ENCODE peak calls at places on chromosomes 13 and 19, in eight cellular contexts. One of them, this sample, is unnamed. For H3K27me3 and H3K36me3, the result is how much of the 10 kb centered on the place peaks cover.

GRCh38 chr13:21478881-21479808 is 20.0 kb upstream of the ZDHHC20 start:
- DNase-seq in spleen: no peak
- DNase-seq in psoas muscle: no peak
- DNase-seq in bronchial epithelial cell: peak
- DNase-seq in cardiac muscle cell: peak
- DNase-seq in neuronal stem cell: peak
- DNase-seq in HepG2: peak
- DNase-seq in HAP-1: peak
- DNase-seq in this sample: peak

GRCh38 chr19:8515317-8515716 is 1.4 kb upstream of the ZNF414 start:
- DNase-seq in spleen: peak
- DNase-seq in psoas muscle: no peak
- DNase-seq in bronchial epithelial cell: no peak
- DNase-seq in cardiac muscle cell: no peak
- DNase-seq in neuronal stem cell: no peak
- DNase-seq in HepG2: no peak
- DNase-seq in HAP-1: no peak
- DNase-seq in this sample: no peak

GRCh38 chr19:6890938-6891337 is 3.6 kb downstream of the ADGRE1 start:
- DNase-seq in spleen: no peak
- DNase-seq in psoas muscle: no peak
- DNase-seq in bronchial epithelial cell: no peak
- DNase-seq in cardiac muscle cell: no peak
- DNase-seq in neuronal stem cell: no peak
- DNase-seq in HepG2: no peak
- DNase-seq in HAP-1: no peak
- DNase-seq in this sample: no peak

GRCh38 chr19:46761418-46761831 is 15.2 kb upstream of the STRN4 start:
- DNase-seq in spleen: no peak
- DNase-seq in psoas muscle: no peak
- DNase-seq in bronchial epithelial cell: peak
- DNase-seq in cardiac muscle cell: no peak
- DNase-seq in neuronal stem cell: no peak
- DNase-seq in HepG2: peak
- DNase-seq in HAP-1: no peak
- DNase-seq in this sample: no peak

GRCh38 chr19:1513492-1514294 is 874 bp upstream of the ADAMTSL5 start:
- DNase-seq in spleen: peak
- DNase-seq in psoas muscle: peak
- DNase-seq in bronchial epithelial cell: peak
- DNase-seq in cardiac muscle cell: peak
- DNase-seq in neuronal stem cell: no peak
- DNase-seq in HepG2: no peak
- DNase-seq in HAP-1: no peak
- DNase-seq in this sample: peak

GRCh38 chr19:21101511-21102242 is 19.7 kb downstream of the ZNF714 start:
- DNase-seq in spleen: no peak
- DNase-seq in psoas muscle: no peak
- DNase-seq in bronchial epithelial cell: no peak
- DNase-seq in cardiac muscle cell: peak
- DNase-seq in neuronal stem cell: no peak
- DNase-seq in HepG2: no peak
- DNase-seq in HAP-1: no peak
- DNase-seq in this sample: no peak

GRCh38 chr19:9700229-9700981 is 25.5 kb upstream of the ZNF562 start:
- DNase-seq in spleen: no peak
- DNase-seq in psoas muscle: no peak
- DNase-seq in bronchial epithelial cell: peak
- DNase-seq in cardiac muscle cell: no peak
- DNase-seq in neuronal stem cell: no peak
- DNase-seq in HepG2: no peak
- DNase-seq in HAP-1: no peak
- DNase-seq in this sample: no peak

GRCh38 chr19:55082023-55082851 is 6.6 kb downstream of the EPS8L1 start:
- DNase-seq in spleen: no peak
- DNase-seq in psoas muscle: no peak
- DNase-seq in bronchial epithelial cell: no peak
- DNase-seq in cardiac muscle cell: no peak
- DNase-seq in neuronal stem cell: no peak
- DNase-seq in HepG2: no peak
- DNase-seq in HAP-1: peak
- DNase-seq in this sample: peak

GRCh38 chr13:52849727-52850395 is 1.4 kb upstream of the PCDH8 start:
- DNase-seq in spleen: no peak
- DNase-seq in psoas muscle: no peak
- DNase-seq in bronchial epithelial cell: no peak
- DNase-seq in cardiac muscle cell: no peak
- DNase-seq in neuronal stem cell: no peak
- DNase-seq in HepG2: no peak
- DNase-seq in HAP-1: no peak
- DNase-seq in this sample: peak

GRCh38 chr19:13781547-13781946 is 7.3 kb downstream of the C19orf53 start:
- DNase-seq in spleen: peak
- DNase-seq in psoas muscle: peak
- DNase-seq in bronchial epithelial cell: peak
- DNase-seq in cardiac muscle cell: peak
- DNase-seq in neuronal stem cell: peak
- DNase-seq in HepG2: no peak
- DNase-seq in HAP-1: peak
- DNase-seq in this sample: peak

GRCh38 chr13:63427170-63427569 is 2011.5 kb upstream of the PCDH20 start:
- DNase-seq in spleen: no peak
- DNase-seq in psoas muscle: no peak
- DNase-seq in bronchial epithelial cell: no peak
- DNase-seq in cardiac muscle cell: no peak
- DNase-seq in neuronal stem cell: no peak
- DNase-seq in HepG2: no peak
- DNase-seq in HAP-1: no peak
- DNase-seq in this sample: no peak

GRCh38 chr19:2320939-2321338 is 7.4 kb downstream of the LSM7 start:
- DNase-seq in spleen: no peak
- DNase-seq in psoas muscle: no peak
- DNase-seq in bronchial epithelial cell: no peak
- DNase-seq in cardiac muscle cell: no peak
- DNase-seq in neuronal stem cell: no peak
- DNase-seq in HepG2: no peak
- DNase-seq in HAP-1: no peak
- DNase-seq in this sample: no peak

GRCh38 chr19:17243854-17244617 is 1.7 kb downstream of the NR2F6 start:
- DNase-seq in spleen: no peak
- DNase-seq in psoas muscle: peak
- DNase-seq in bronchial epithelial cell: no peak
- DNase-seq in cardiac muscle cell: peak
- DNase-seq in neuronal stem cell: no peak
- DNase-seq in HepG2: peak
- DNase-seq in HAP-1: peak
- DNase-seq in this sample: peak
- H3K4me3 ChIP-seq in spleen: peak
- H3K4me3 ChIP-seq in psoas muscle: peak
- H3K4me3 ChIP-seq in bronchial epithelial cell: peak
- H3K4me3 ChIP-seq in cardiac muscle cell: peak
- H3K4me3 ChIP-seq in neuronal stem cell: peak
- H3K4me3 ChIP-seq in HepG2: peak
- H3K4me3 ChIP-seq in HAP-1: peak
- H3K4me3 ChIP-seq in this sample: peak

GRCh38 chr19:30091456-30091855 is 149.4 kb downstream of the URI1 start:
- DNase-seq in spleen: peak
- DNase-seq in psoas muscle: peak
- DNase-seq in bronchial epithelial cell: no peak
- DNase-seq in cardiac muscle cell: no peak
- DNase-seq in neuronal stem cell: no peak
- DNase-seq in HepG2: no peak
- DNase-seq in HAP-1: no peak
- DNase-seq in this sample: no peak
- H3K27me3 ChIP-seq in spleen: under half
- H3K27me3 ChIP-seq in psoas muscle: under half
- H3K27me3 ChIP-seq in bronchial epithelial cell: under half
- H3K27me3 ChIP-seq in cardiac muscle cell: under half
- H3K27me3 ChIP-seq in neuronal stem cell: under half
- H3K27me3 ChIP-seq in HepG2: under half
- H3K27me3 ChIP-seq in HAP-1: under half
- H3K27me3 ChIP-seq in this sample: under half

GRCh38 chr13:113979791-113980471 is 6.1 kb upstream of the C13orf46 start:
- DNase-seq in spleen: peak
- DNase-seq in psoas muscle: peak
- DNase-seq in bronchial epithelial cell: no peak
- DNase-seq in cardiac muscle cell: no peak
- DNase-seq in neuronal stem cell: no peak
- DNase-seq in HepG2: no peak
- DNase-seq in HAP-1: no peak
- DNase-seq in this sample: no peak
- H3K36me3 ChIP-seq in spleen: half or more
- H3K36me3 ChIP-seq in psoas muscle: half or more
- H3K36me3 ChIP-seq in bronchial epithelial cell: under half
- H3K36me3 ChIP-seq in cardiac muscle cell: under half
- H3K36me3 ChIP-seq in neuronal stem cell: under half
- H3K36me3 ChIP-seq in HepG2: under half
- H3K36me3 ChIP-seq in HAP-1: under half
- H3K36me3 ChIP-seq in this sample: under half

DNA sequence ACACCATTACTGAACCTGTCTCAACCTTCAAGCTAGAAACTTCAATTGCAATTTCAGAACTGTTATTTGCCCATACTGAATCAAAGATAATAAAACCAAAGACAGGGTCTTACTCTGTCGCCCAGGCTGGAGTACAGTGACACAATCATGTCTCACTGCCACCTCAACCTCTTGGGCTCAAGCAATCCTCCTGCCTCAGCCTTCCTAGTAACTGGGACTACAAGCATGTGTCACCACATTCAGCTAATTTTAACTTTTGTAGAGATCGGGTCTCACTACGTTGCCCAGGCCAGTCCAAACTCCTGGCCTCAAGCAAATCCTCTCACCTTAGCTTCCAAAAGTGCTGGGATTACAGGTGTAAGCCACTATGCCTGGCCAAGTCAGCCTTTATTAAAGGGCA is 143.4 kb downstream of the DIAPH3 start:
- DNase-seq in spleen: no peak
- DNase-seq in psoas muscle: no peak
- DNase-seq in bronchial epithelial cell: no peak
- DNase-seq in cardiac muscle cell: no peak
- DNase-seq in neuronal stem cell: no peak
- DNase-seq in HepG2: no peak
- DNase-seq in HAP-1: no peak
- DNase-seq in this sample: no peak
- H3K4me3 ChIP-seq in spleen: no peak
- H3K4me3 ChIP-seq in psoas muscle: no peak
- H3K4me3 ChIP-seq in bronchial epithelial cell: no peak
- H3K4me3 ChIP-seq in cardiac muscle cell: no peak
- H3K4me3 ChIP-seq in neuronal stem cell: no peak
- H3K4me3 ChIP-seq in HepG2: no peak
- H3K4me3 ChIP-seq in HAP-1: no peak
- H3K4me3 ChIP-seq in this sample: no peak